ENCODE peak calls at places on chromosomes 6 and 20, in nine cellular contexts. One of them, this sample, is unnamed. For H3K27me3, the result is how much of the 10 kb centered on the place peaks cover.

GRCh38 chr6:12297363-12298016 is 7.3 kb downstream of the EDN1 start:
- DNase-seq in tibial nerve: no peak
- DNase-seq in right atrium auricular region: no peak
- DNase-seq in CD8-positive, alpha-beta T cell: no peak
- DNase-seq in heart left ventricle: no peak
- DNase-seq in upper lobe of right lung: no peak
- DNase-seq in PC-3: no peak
- DNase-seq in GM06990: no peak
- DNase-seq in dorsolateral prefrontal cortex: no peak
- DNase-seq in this sample: no peak

GRCh38 chr6:36962874-36963273 is 8.3 kb downstream of the PI16 start:
- DNase-seq in tibial nerve: peak
- DNase-seq in right atrium auricular region: peak
- DNase-seq in CD8-positive, alpha-beta T cell: peak
- DNase-seq in heart left ventricle: peak
- DNase-seq in upper lobe of right lung: peak
- DNase-seq in PC-3: no peak
- DNase-seq in GM06990: peak
- DNase-seq in dorsolateral prefrontal cortex: peak
- DNase-seq in this sample: peak

GRCh38 chr20:15076785-15077184 is 739.4 kb upstream of the FLRT3 start:
- DNase-seq in tibial nerve: no peak
- DNase-seq in right atrium auricular region: no peak
- DNase-seq in CD8-positive, alpha-beta T cell: no peak
- DNase-seq in heart left ventricle: no peak
- DNase-seq in upper lobe of right lung: no peak
- DNase-seq in PC-3: no peak
- DNase-seq in GM06990: no peak
- DNase-seq in dorsolateral prefrontal cortex: no peak
- DNase-seq in this sample: no peak

GRCh38 chr6:64777941-64778785 is 928.9 kb downstream of the EYS start:
- DNase-seq in tibial nerve: no peak
- DNase-seq in right atrium auricular region: no peak
- DNase-seq in CD8-positive, alpha-beta T cell: no peak
- DNase-seq in heart left ventricle: no peak
- DNase-seq in upper lobe of right lung: no peak
- DNase-seq in PC-3: peak
- DNase-seq in GM06990: no peak
- DNase-seq in dorsolateral prefrontal cortex: no peak
- DNase-seq in this sample: no peak

GRCh38 chr6:124446966-124447365 is 515.3 kb upstream of the RNF217 start:
- DNase-seq in tibial nerve: no peak
- DNase-seq in right atrium auricular region: no peak
- DNase-seq in CD8-positive, alpha-beta T cell: no peak
- DNase-seq in heart left ventricle: no peak
- DNase-seq in upper lobe of right lung: no peak
- DNase-seq in PC-3: no peak
- DNase-seq in GM06990: no peak
- DNase-seq in dorsolateral prefrontal cortex: no peak
- DNase-seq in this sample: no peak

GRCh38 chr6:98039876-98040605 is 757.0 kb upstream of the MMS22L start:
- DNase-seq in tibial nerve: no peak
- DNase-seq in right atrium auricular region: no peak
- DNase-seq in CD8-positive, alpha-beta T cell: no peak
- DNase-seq in heart left ventricle: no peak
- DNase-seq in upper lobe of right lung: no peak
- DNase-seq in PC-3: peak
- DNase-seq in GM06990: no peak
- DNase-seq in dorsolateral prefrontal cortex: no peak
- DNase-seq in this sample: no peak

GRCh38 chr6:157059781-157060180 is 263.5 kb downstream of the TMEM242 start:
- DNase-seq in tibial nerve: no peak
- DNase-seq in right atrium auricular region: no peak
- DNase-seq in CD8-positive, alpha-beta T cell: no peak
- DNase-seq in heart left ventricle: no peak
- DNase-seq in upper lobe of right lung: no peak
- DNase-seq in PC-3: no peak
- DNase-seq in GM06990: no peak
- DNase-seq in dorsolateral prefrontal cortex: no peak
- DNase-seq in this sample: no peak

GRCh38 chr6:147664092-147664491 is 155.6 kb downstream of the SAMD5 start:
- DNase-seq in tibial nerve: no peak
- DNase-seq in right atrium auricular region: no peak
- DNase-seq in CD8-positive, alpha-beta T cell: no peak
- DNase-seq in heart left ventricle: no peak
- DNase-seq in upper lobe of right lung: no peak
- DNase-seq in PC-3: no peak
- DNase-seq in GM06990: no peak
- DNase-seq in dorsolateral prefrontal cortex: no peak
- DNase-seq in this sample: no peak

GRCh38 chr6:111576302-111576701 is 29.4 kb downstream of the TRAF3IP2 start:
- DNase-seq in tibial nerve: no peak
- DNase-seq in right atrium auricular region: no peak
- DNase-seq in CD8-positive, alpha-beta T cell: no peak
- DNase-seq in heart left ventricle: no peak
- DNase-seq in upper lobe of right lung: no peak
- DNase-seq in PC-3: no peak
- DNase-seq in GM06990: no peak
- DNase-seq in dorsolateral prefrontal cortex: no peak
- DNase-seq in this sample: peak

GRCh38 chr6:100775667-100776066 is 105.5 kb downstream of the ASCC3 start:
- DNase-seq in tibial nerve: no peak
- DNase-seq in right atrium auricular region: no peak
- DNase-seq in CD8-positive, alpha-beta T cell: no peak
- DNase-seq in heart left ventricle: no peak
- DNase-seq in upper lobe of right lung: no peak
- DNase-seq in PC-3: peak
- DNase-seq in GM06990: no peak
- DNase-seq in dorsolateral prefrontal cortex: no peak
- DNase-seq in this sample: no peak

GRCh38 chr6:135180458-135181332 is at the start of gene MYB:
- DNase-seq in tibial nerve: no peak
- DNase-seq in right atrium auricular region: no peak
- DNase-seq in CD8-positive, alpha-beta T cell: peak
- DNase-seq in heart left ventricle: peak
- DNase-seq in upper lobe of right lung: peak
- DNase-seq in PC-3: peak
- DNase-seq in GM06990: peak
- DNase-seq in dorsolateral prefrontal cortex: no peak
- DNase-seq in this sample: peak

GRCh38 chr6:137856138-137856898 is 10.7 kb upstream of the TNFAIP3 start:
- DNase-seq in tibial nerve: no peak
- DNase-seq in right atrium auricular region: no peak
- DNase-seq in CD8-positive, alpha-beta T cell: no peak
- DNase-seq in heart left ventricle: no peak
- DNase-seq in upper lobe of right lung: no peak
- DNase-seq in PC-3: no peak
- DNase-seq in GM06990: no peak
- DNase-seq in dorsolateral prefrontal cortex: no peak
- DNase-seq in this sample: no peak

GRCh38 chr6:150053450-150053849 is 15.5 kb downstream of the ULBP3 start:
- DNase-seq in tibial nerve: no peak
- DNase-seq in right atrium auricular region: no peak
- DNase-seq in CD8-positive, alpha-beta T cell: no peak
- DNase-seq in heart left ventricle: no peak
- DNase-seq in upper lobe of right lung: no peak
- DNase-seq in PC-3: no peak
- DNase-seq in GM06990: no peak
- DNase-seq in dorsolateral prefrontal cortex: no peak
- DNase-seq in this sample: no peak

GRCh38 chr20:51159303-51159702 is 136.4 kb upstream of the KCNG1 start:
- DNase-seq in tibial nerve: no peak
- DNase-seq in right atrium auricular region: no peak
- DNase-seq in CD8-positive, alpha-beta T cell: no peak
- DNase-seq in heart left ventricle: no peak
- DNase-seq in upper lobe of right lung: no peak
- DNase-seq in PC-3: no peak
- DNase-seq in GM06990: no peak
- DNase-seq in dorsolateral prefrontal cortex: no peak
- DNase-seq in this sample: no peak

GRCh38 chr6:10779076-10779475 is 31.5 kb downstream of the TMEM14B start:
- DNase-seq in tibial nerve: no peak
- DNase-seq in right atrium auricular region: no peak
- DNase-seq in CD8-positive, alpha-beta T cell: no peak
- DNase-seq in heart left ventricle: no peak
- DNase-seq in upper lobe of right lung: no peak
- DNase-seq in PC-3: no peak
- DNase-seq in GM06990: no peak
- DNase-seq in dorsolateral prefrontal cortex: no peak
- DNase-seq in this sample: no peak

GRCh38 chr6:84428300-84428907 is 201.0 kb upstream of the CEP162 start:
- DNase-seq in tibial nerve: peak
- DNase-seq in right atrium auricular region: peak
- DNase-seq in CD8-positive, alpha-beta T cell: no peak
- DNase-seq in heart left ventricle: no peak
- DNase-seq in upper lobe of right lung: peak
- DNase-seq in PC-3: peak
- DNase-seq in GM06990: no peak
- DNase-seq in dorsolateral prefrontal cortex: no peak
- DNase-seq in this sample: peak

GRCh38 chr6:157045831-157046454 is 268.8 kb downstream of the ARID1B start:
- DNase-seq in tibial nerve: no peak
- DNase-seq in right atrium auricular region: no peak
- DNase-seq in CD8-positive, alpha-beta T cell: no peak
- DNase-seq in heart left ventricle: no peak
- DNase-seq in upper lobe of right lung: no peak
- DNase-seq in PC-3: peak
- DNase-seq in GM06990: no peak
- DNase-seq in dorsolateral prefrontal cortex: no peak
- DNase-seq in this sample: no peak

GRCh38 chr20:9838035-9838377 is 870 bp downstream of the PAK5 start:
- DNase-seq in tibial nerve: no peak
- DNase-seq in right atrium auricular region: no peak
- DNase-seq in CD8-positive, alpha-beta T cell: no peak
- DNase-seq in heart left ventricle: no peak
- DNase-seq in upper lobe of right lung: no peak
- DNase-seq in PC-3: no peak
- DNase-seq in GM06990: no peak
- DNase-seq in dorsolateral prefrontal cortex: no peak
- DNase-seq in this sample: no peak

GRCh38 chr20:8399963-8400362 is 267.9 kb downstream of the PLCB1 start:
- DNase-seq in tibial nerve: no peak
- DNase-seq in right atrium auricular region: no peak
- DNase-seq in CD8-positive, alpha-beta T cell: no peak
- DNase-seq in heart left ventricle: no peak
- DNase-seq in upper lobe of right lung: no peak
- DNase-seq in PC-3: no peak
- DNase-seq in GM06990: peak
- DNase-seq in dorsolateral prefrontal cortex: no peak
- DNase-seq in this sample: peak

GRCh38 chr20:20452254-20452676 is 84.4 kb downstream of the INSM1 start:
- DNase-seq in tibial nerve: peak
- DNase-seq in right atrium auricular region: no peak
- DNase-seq in CD8-positive, alpha-beta T cell: peak
- DNase-seq in heart left ventricle: peak
- DNase-seq in upper lobe of right lung: peak
- DNase-seq in PC-3: peak
- DNase-seq in GM06990: peak
- DNase-seq in dorsolateral prefrontal cortex: peak
- DNase-seq in this sample: no peak
- H3K27me3 ChIP-seq in tibial nerve: under half
- H3K27me3 ChIP-seq in right atrium auricular region: under half
- H3K27me3 ChIP-seq in CD8-positive, alpha-beta T cell: under half
- H3K27me3 ChIP-seq in heart left ventricle: under half
- H3K27me3 ChIP-seq in upper lobe of right lung: under half
- H3K27me3 ChIP-seq in PC-3: under half
- H3K27me3 ChIP-seq in GM06990: under half
- H3K27me3 ChIP-seq in dorsolateral prefrontal cortex: under half
- H3K27me3 ChIP-seq in this sample: under half

GRCh38 chr6:106658469-106658868 is 29.1 kb downstream of the QRSL1 start:
- DNase-seq in tibial nerve: no peak
- DNase-seq in right atrium auricular region: no peak
- DNase-seq in CD8-positive, alpha-beta T cell: no peak
- DNase-seq in heart left ventricle: no peak
- DNase-seq in upper lobe of right lung: no peak
- DNase-seq in PC-3: no peak
- DNase-seq in GM06990: no peak
- DNase-seq in dorsolateral prefrontal cortex: no peak
- DNase-seq in this sample: no peak
- H3K27me3 ChIP-seq in tibial nerve: under half
- H3K27me3 ChIP-seq in right atrium auricular region: under half
- H3K27me3 ChIP-seq in CD8-positive, alpha-beta T cell: under half
- H3K27me3 ChIP-seq in heart left ventricle: under half
- H3K27me3 ChIP-seq in upper lobe of right lung: under half
- H3K27me3 ChIP-seq in PC-3: under half
- H3K27me3 ChIP-seq in GM06990: under half
- H3K27me3 ChIP-seq in dorsolateral prefrontal cortex: under half
- H3K27me3 ChIP-seq in this sample: under half

GRCh38 chr20:61369731-61370520 is 117.9 kb downstream of the CDH4 start:
- DNase-seq in tibial nerve: no peak
- DNase-seq in right atrium auricular region: no peak
- DNase-seq in CD8-positive, alpha-beta T cell: no peak
- DNase-seq in heart left ventricle: no peak
- DNase-seq in upper lobe of right lung: no peak
- DNase-seq in PC-3: no peak
- DNase-seq in GM06990: no peak
- DNase-seq in dorsolateral prefrontal cortex: no peak
- DNase-seq in this sample: no peak
- H3K27me3 ChIP-seq in tibial nerve: under half
- H3K27me3 ChIP-seq in right atrium auricular region: under half
- H3K27me3 ChIP-seq in CD8-positive, alpha-beta T cell: under half
- H3K27me3 ChIP-seq in heart left ventricle: under half
- H3K27me3 ChIP-seq in upper lobe of right lung: under half
- H3K27me3 ChIP-seq in PC-3: under half
- H3K27me3 ChIP-seq in GM06990: under half
- H3K27me3 ChIP-seq in dorsolateral prefrontal cortex: under half
- H3K27me3 ChIP-seq in this sample: under half

DNA sequence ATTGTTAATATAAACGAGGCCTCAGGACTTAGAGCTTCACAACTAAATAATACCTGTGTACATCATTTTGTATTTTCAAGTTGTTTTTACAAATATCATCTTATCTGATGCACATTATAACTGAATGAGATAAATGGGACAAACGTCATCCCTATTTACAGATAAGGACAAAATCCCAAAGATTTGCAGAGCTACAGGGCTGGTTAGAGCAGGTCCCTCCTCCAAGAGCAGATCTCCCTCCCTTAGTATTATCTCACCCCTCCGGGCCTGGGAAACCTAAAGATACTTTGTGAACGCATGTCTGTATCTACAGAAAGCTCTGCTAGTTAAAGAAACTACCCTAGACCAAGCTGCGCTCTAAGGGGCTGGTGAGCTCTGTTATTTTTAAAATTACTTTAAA is 130.4 kb upstream of the PROKR2 start:
- DNase-seq in tibial nerve: no peak
- DNase-seq in right atrium auricular region: no peak
- DNase-seq in CD8-positive, alpha-beta T cell: no peak
- DNase-seq in heart left ventricle: no peak
- DNase-seq in upper lobe of right lung: no peak
- DNase-seq in PC-3: no peak
- DNase-seq in GM06990: no peak
- DNase-seq in dorsolateral prefrontal cortex: no peak
- DNase-seq in this sample: no peak
- H3K27me3 ChIP-seq in tibial nerve: under half
- H3K27me3 ChIP-seq in right atrium auricular region: under half
- H3K27me3 ChIP-seq in CD8-positive, alpha-beta T cell: under half
- H3K27me3 ChIP-seq in heart left ventricle: under half
- H3K27me3 ChIP-seq in upper lobe of right lung: under half
- H3K27me3 ChIP-seq in PC-3: half or more
- H3K27me3 ChIP-seq in GM06990: under half
- H3K27me3 ChIP-seq in dorsolateral prefrontal cortex: under half
- H3K27me3 ChIP-seq in this sample: under half

GRCh38 chr20:54161821-54162149 is 12.0 kb downstream of the CYP24A1 start:
- DNase-seq in tibial nerve: no peak
- DNase-seq in right atrium auricular region: no peak
- DNase-seq in CD8-positive, alpha-beta T cell: no peak
- DNase-seq in heart left ventricle: no peak
- DNase-seq in upper lobe of right lung: no peak
- DNase-seq in PC-3: no peak
- DNase-seq in GM06990: no peak
- DNase-seq in dorsolateral prefrontal cortex: no peak
- DNase-seq in this sample: no peak
- H3K27me3 ChIP-seq in tibial nerve: under half
- H3K27me3 ChIP-seq in right atrium auricular region: under half
- H3K27me3 ChIP-seq in CD8-positive, alpha-beta T cell: under half
- H3K27me3 ChIP-seq in heart left ventricle: under half
- H3K27me3 ChIP-seq in upper lobe of right lung: under half
- H3K27me3 ChIP-seq in PC-3: under half
- H3K27me3 ChIP-seq in GM06990: under half
- H3K27me3 ChIP-seq in dorsolateral prefrontal cortex: under half
- H3K27me3 ChIP-seq in this sample: half or more

This sample was measured in DND-41.